ENCODE peak calls at places on chromosomes 5 and 9, in four cellular contexts. One of them, this sample, is unnamed.

GRCh38 chr9:135990468-135991429 is 29.6 kb upstream of the UBAC1 start:
- DNase-seq in H1: no peak
- DNase-seq in GM12878: no peak
- DNase-seq in K562: peak
- DNase-seq in this sample: peak

GRCh38 chr9:124685217-124685616 is 85.9 kb downstream of the NR6A1 start:
- DNase-seq in H1: no peak
- DNase-seq in GM12878: no peak
- DNase-seq in K562: no peak
- DNase-seq in this sample: no peak

GRCh38 chr5:92562065-92562464 is 1019.0 kb downstream of the NR2F1-AS1 start:
- DNase-seq in H1: no peak
- DNase-seq in GM12878: no peak
- DNase-seq in K562: no peak
- DNase-seq in this sample: no peak

GRCh38 chr5:43192558-43193170 is 639 bp downstream of the NIM1K start:
- DNase-seq in H1: peak
- DNase-seq in GM12878: no peak
- DNase-seq in K562: no peak
- DNase-seq in this sample: no peak

GRCh38 chr9:138071292-138071691 is 193.7 kb downstream of the CACNA1B start:
- DNase-seq in H1: peak
- DNase-seq in GM12878: no peak
- DNase-seq in K562: no peak
- DNase-seq in this sample: no peak

GRCh38 chr9:88710449-88710848 is 175.5 kb downstream of the NXNL2 start:
- DNase-seq in H1: no peak
- DNase-seq in GM12878: no peak
- DNase-seq in K562: no peak
- DNase-seq in this sample: no peak

GRCh38 chr5:79924936-79925893 is 65.8 kb downstream of the MTX3 start:
- DNase-seq in H1: no peak
- DNase-seq in GM12878: no peak
- DNase-seq in K562: no peak
- DNase-seq in this sample: no peak

GRCh38 chr5:135063511-135064234 is 29.6 kb upstream of the PITX1 start:
- DNase-seq in H1: no peak
- DNase-seq in GM12878: no peak
- DNase-seq in K562: peak
- DNase-seq in this sample: no peak

GRCh38 chr5:56668996-56669395 is 146.4 kb upstream of the MAP3K1 start:
- DNase-seq in H1: no peak
- DNase-seq in GM12878: no peak
- DNase-seq in K562: no peak
- DNase-seq in this sample: peak

GRCh38 chr5:167755420-167755819 is 536.0 kb upstream of the WWC1 start:
- DNase-seq in H1: no peak
- DNase-seq in GM12878: no peak
- DNase-seq in K562: no peak
- DNase-seq in this sample: no peak

GRCh38 chr9:124257865-124258764 is at the start of gene NEK6:
- DNase-seq in H1: no peak
- DNase-seq in GM12878: no peak
- DNase-seq in K562: peak
- DNase-seq in this sample: no peak

GRCh38 chr9:82202808-82203207 is 214.2 kb downstream of the SPATA31D1 start:
- DNase-seq in H1: no peak
- DNase-seq in GM12878: no peak
- DNase-seq in K562: no peak
- DNase-seq in this sample: no peak

GRCh38 chr5:35160486-35161116 is 69.7 kb downstream of the PRLR start:
- DNase-seq in H1: no peak
- DNase-seq in GM12878: peak
- DNase-seq in K562: no peak
- DNase-seq in this sample: no peak

GRCh38 chr9:14907360-14907685 is 2.9 kb downstream of the FREM1 start:
- DNase-seq in H1: no peak
- DNase-seq in GM12878: no peak
- DNase-seq in K562: no peak
- DNase-seq in this sample: no peak

GRCh38 chr5:14675865-14676300 is 11.4 kb downstream of the OTULIN start:
- DNase-seq in H1: no peak
- DNase-seq in GM12878: peak
- DNase-seq in K562: peak
- DNase-seq in this sample: no peak

GRCh38 chr9:112971415-112971814 is 40.6 kb downstream of the ZNF883 start:
- DNase-seq in H1: peak
- DNase-seq in GM12878: no peak
- DNase-seq in K562: peak
- DNase-seq in this sample: peak

GRCh38 chr9:132588501-132589147 is 6.2 kb downstream of the BARHL1 start:
- DNase-seq in H1: peak
- DNase-seq in GM12878: no peak
- DNase-seq in K562: no peak
- DNase-seq in this sample: no peak

GRCh38 chr5:168295574-168296201 is 4.2 kb downstream of the WWC1 start:
- DNase-seq in H1: no peak
- DNase-seq in GM12878: no peak
- DNase-seq in K562: no peak
- DNase-seq in this sample: no peak

GRCh38 chr5:159290741-159291140 is 27.7 kb downstream of the UBLCP1 start:
- DNase-seq in H1: no peak
- DNase-seq in GM12878: no peak
- DNase-seq in K562: no peak
- DNase-seq in this sample: no peak

GRCh38 chr9:115393976-115394775 is 276.2 kb upstream of the TNC start:
- DNase-seq in H1: no peak
- DNase-seq in GM12878: no peak
- DNase-seq in K562: no peak
- DNase-seq in this sample: no peak

GRCh38 chr5:53407373-53407772 is 73.1 kb upstream of the FST start:
- DNase-seq in H1: no peak
- DNase-seq in GM12878: no peak
- DNase-seq in K562: no peak
- DNase-seq in this sample: no peak

GRCh38 chr9:2243666-2244555 is 228.8 kb downstream of the SMARCA2 start:
- DNase-seq in H1: no peak
- DNase-seq in GM12878: no peak
- DNase-seq in K562: no peak
- DNase-seq in this sample: no peak

GRCh38 chr5:1004598-1005361 is 3.8 kb upstream of the NKD2 start:
- DNase-seq in H1: peak
- DNase-seq in GM12878: no peak
- DNase-seq in K562: peak
- DNase-seq in this sample: no peak

GRCh38 chr9:115808695-115809094 is 344.9 kb upstream of the PAPPA start:
- DNase-seq in H1: no peak
- DNase-seq in GM12878: no peak
- DNase-seq in K562: no peak
- DNase-seq in this sample: no peak

GRCh38 chr9:96256800-96257199 is 45.2 kb downstream of the HSD17B3 start:
- DNase-seq in H1: no peak
- DNase-seq in GM12878: no peak
- DNase-seq in K562: peak
- DNase-seq in this sample: peak

GRCh38 chr9:105116047-105116868 is 128.2 kb upstream of the SLC44A1 start:
- DNase-seq in H1: no peak
- DNase-seq in GM12878: no peak
- DNase-seq in K562: no peak
- DNase-seq in this sample: no peak

GRCh38 chr9:99962685-99963261 is 56.3 kb downstream of the STX17 start:
- DNase-seq in H1: no peak
- DNase-seq in GM12878: peak
- DNase-seq in K562: no peak
- DNase-seq in this sample: no peak

GRCh38 chr5:73464016-73464745 is 15.6 kb upstream of the FOXD1 start:
- DNase-seq in H1: no peak
- DNase-seq in GM12878: no peak
- DNase-seq in K562: no peak
- DNase-seq in this sample: no peak

GRCh38 chr9:38363589-38363925 is 28.9 kb upstream of the ALDH1B1 start:
- DNase-seq in H1: no peak
- DNase-seq in GM12878: no peak
- DNase-seq in K562: no peak
- DNase-seq in this sample: no peak

GRCh38 chr5:77945874-77946273 is 169.7 kb upstream of the TBCA start:
- DNase-seq in H1: no peak
- DNase-seq in GM12878: no peak
- DNase-seq in K562: no peak
- DNase-seq in this sample: no peak

GRCh38 chr5:362978-363765 is 41.7 kb downstream of the AHRR start:
- DNase-seq in H1: peak
- DNase-seq in GM12878: no peak
- DNase-seq in K562: no peak
- DNase-seq in this sample: no peak

GRCh38 chr5:111929892-111930291 is 172.9 kb upstream of the NREP start:
- DNase-seq in H1: no peak
- DNase-seq in GM12878: no peak
- DNase-seq in K562: no peak
- DNase-seq in this sample: no peak

GRCh38 chr5:160045004-160045403 is 36.1 kb downstream of the TTC1 start:
- DNase-seq in H1: no peak
- DNase-seq in GM12878: no peak
- DNase-seq in K562: no peak
- DNase-seq in this sample: no peak

GRCh38 chr5:57650360-57651069 is 167.9 kb upstream of the ACTBL2 start:
- DNase-seq in H1: peak
- DNase-seq in GM12878: peak
- DNase-seq in K562: peak
- DNase-seq in this sample: peak

GRCh38 chr9:15104826-15105420 is 194.7 kb upstream of the FREM1 start:
- DNase-seq in H1: peak
- DNase-seq in GM12878: no peak
- DNase-seq in K562: peak
- DNase-seq in this sample: peak

GRCh38 chr5:121366515-121366914 is 485.2 kb upstream of the FTMT start:
- DNase-seq in H1: no peak
- DNase-seq in GM12878: no peak
- DNase-seq in K562: no peak
- DNase-seq in this sample: no peak
- TF ChIP-seq BRCA1 in H1: no peak
- TF ChIP-seq BRCA1 in GM12878: no peak
- TF ChIP-seq BRCA1 in K562: no peak
- TF ChIP-seq BRCA1 in this sample: no peak

GRCh38 chr5:143094087-143094511 is 309.4 kb downstream of the NR3C1 start:
- DNase-seq in H1: peak
- DNase-seq in GM12878: no peak
- DNase-seq in K562: no peak
- DNase-seq in this sample: no peak
- TF ChIP-seq CTCF in H1: peak
- TF ChIP-seq CTCF in GM12878: no peak
- TF ChIP-seq CTCF in K562: no peak
- TF ChIP-seq CTCF in this sample: no peak

GRCh38 chr5:32713396-32714381 is 2.6 kb downstream of the NPR3 start:
- DNase-seq in H1: peak
- DNase-seq in GM12878: no peak
- DNase-seq in K562: no peak
- DNase-seq in this sample: no peak

GRCh38 chr5:32711693-32712462 is 757 bp downstream of the NPR3 start:
- DNase-seq in H1: peak
- DNase-seq in GM12878: no peak
- DNase-seq in K562: no peak
- DNase-seq in this sample: no peak

GRCh38 chr5:32714836-32715235 is 3.7 kb downstream of the NPR3 start:
- DNase-seq in H1: no peak
- DNase-seq in GM12878: no peak
- DNase-seq in K562: no peak
- DNase-seq in this sample: no peak

GRCh38 chr5:32710859-32711692 is at the start of gene NPR3:
- DNase-seq in H1: peak
- DNase-seq in GM12878: no peak
- DNase-seq in K562: no peak
- DNase-seq in this sample: no peak

DNA sequence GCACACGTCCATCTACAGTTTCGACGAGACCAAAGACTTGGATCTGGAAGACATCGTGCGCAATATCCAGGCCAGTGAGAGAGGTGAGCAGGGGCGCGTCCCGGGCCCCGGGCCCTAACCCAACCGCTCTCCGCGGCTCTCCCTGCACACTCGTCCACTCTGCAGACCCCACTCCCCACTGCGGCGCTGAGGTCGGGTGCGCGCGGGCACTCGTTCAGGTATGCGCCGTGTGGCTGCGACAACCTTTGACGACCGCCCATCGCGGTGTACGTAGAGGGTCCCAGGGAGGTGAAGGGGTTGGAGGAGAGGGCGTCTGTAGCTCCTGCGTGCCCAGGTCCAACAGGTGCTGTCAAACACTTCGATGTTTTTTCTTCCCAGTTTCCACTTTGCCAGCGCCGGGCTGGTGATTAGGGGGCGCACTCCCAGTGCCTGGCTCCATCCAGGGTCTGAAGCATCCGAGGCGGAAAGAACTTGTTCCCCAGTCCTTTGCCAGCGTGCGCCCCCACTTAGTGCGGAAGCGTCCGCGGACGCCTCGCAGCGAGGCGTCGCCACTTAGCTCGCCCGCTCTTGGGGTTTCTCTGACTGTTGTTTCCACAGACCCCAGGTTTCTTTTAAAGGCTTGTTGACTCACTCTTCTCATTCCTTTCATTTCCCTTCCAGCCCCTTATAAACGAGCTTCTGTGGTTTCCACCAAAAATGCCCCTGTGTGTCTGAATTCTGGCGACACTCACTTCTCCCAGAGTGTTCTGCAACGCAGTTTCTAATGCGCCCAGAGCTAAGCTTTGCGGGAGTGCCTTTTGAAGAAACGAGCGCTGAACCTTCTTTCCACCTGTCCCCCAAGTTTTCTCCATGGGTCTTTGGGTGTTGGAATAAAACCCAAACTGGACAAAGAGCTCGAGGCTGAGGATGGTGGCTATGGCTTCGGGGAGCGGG is 1.6 kb downstream of the NPR3 start:
- DNase-seq in H1: peak
- DNase-seq in GM12878: no peak
- DNase-seq in K562: no peak
- DNase-seq in this sample: no peak
- TF ChIP-seq YY1 in H1: no peak
- TF ChIP-seq YY1 in GM12878: no peak
- TF ChIP-seq YY1 in K562: no peak
- TF ChIP-seq YY1 in this sample: no peak

GRCh38 chr9:121634800-121635261 is 16.6 kb upstream of the DAB2IP start:
- DNase-seq in H1: peak
- DNase-seq in GM12878: no peak
- DNase-seq in K562: peak
- DNase-seq in this sample: peak
- TF ChIP-seq BRCA1 in H1: no peak
- TF ChIP-seq BRCA1 in GM12878: no peak
- TF ChIP-seq BRCA1 in K562: no peak
- TF ChIP-seq BRCA1 in this sample: no peak